ENCODE peak calls at places on chromosome 1, in eight cellular contexts. Y is CD4-positive, alpha-beta T cell; H is upper lobe of right lung; O is M059J; G is uterus; S is iris pigment epithelial cell; J is GM10248; V is sciatic nerve. D is an unnamed sample.

GRCh38 chr1:23718482-23718881 is 24.8 kb upstream of the ELOA start:
- DNase-seq in H (no peak), O (peak; percentile 46), V (no peak), G (no peak), Y (no peak), J (no peak), S (peak; percentile 39), D (peak; percentile 70)

GRCh38 chr1:20250346-20250989 is 40.2 kb upstream of the VWA5B1 start:
- DNase-seq in H (no peak), Y (no peak), J (no peak), S (peak; percentile 61), G (no peak), V (no peak), O (peak; percentile 26), D (no peak)

GRCh38 chr1:179506199-179506598 is 69.5 kb downstream of the NPHS2 start:
- DNase-seq in V (no peak), G (no peak), O (no peak), S (no peak), H (no peak), Y (no peak), J (no peak), D (no peak)

GRCh38 chr1:31681421-31681820 is 22.4 kb downstream of the COL16A1 start:
- DNase-seq in O (no peak), V (no peak), Y (no peak), G (no peak), H (no peak), S (no peak), J (no peak), D (no peak)

GRCh38 chr1:153832293-153832692 is 57.1 kb downstream of the SLC27A3 start:
- DNase-seq in J (no peak), H (no peak), G (no peak), S (no peak), Y (no peak), V (no peak), O (no peak), D (no peak)

GRCh38 chr1:164787834-164788231 is 228.8 kb downstream of the PBX1 start:
- DNase-seq in S (peak; percentile 64), V (no peak), J (no peak), Y (no peak), G (no peak), H (no peak), O (no peak), D (no peak)

GRCh38 chr1:205528446-205528886 is 24.0 kb downstream of the CDK18 start:
- DNase-seq in H (no peak), Y (no peak), S (no peak), J (no peak), G (no peak), O (no peak), V (no peak), D (no peak)

GRCh38 chr1:227544067-227544655 is 19.2 kb upstream of the ZNF678 start:
- DNase-seq in O (no peak), G (no peak), S (no peak), H (no peak), J (no peak), V (no peak), Y (no peak), D (no peak)

GRCh38 chr1:180670681-180671080 is 38.9 kb downstream of the XPR1 start:
- DNase-seq in Y (no peak), S (no peak), H (no peak), G (no peak), V (no peak), J (no peak), O (no peak), D (no peak)

GRCh38 chr1:43803646-43804045 is 96.3 kb downstream of the ST3GAL3 start:
- DNase-seq in H (no peak), G (no peak), J (no peak), O (no peak), V (no peak), S (no peak), Y (no peak), D (peak; percentile 65)

GRCh38 chr1:73722055-73722454 is 475.9 kb downstream of the LRRIQ3 start:
- DNase-seq in O (no peak), Y (no peak), H (no peak), J (no peak), G (no peak), S (no peak), V (no peak), D (no peak)

GRCh38 chr1:155591770-155592169 is 18.2 kb upstream of the MSTO1 start:
- DNase-seq in J (peak; percentile 57), V (no peak), H (no peak), O (peak; percentile 65), S (peak; percentile 53), G (peak; percentile 31), Y (no peak), D (peak; percentile 91)

GRCh38 chr1:203202431-203203245 is 16.1 kb upstream of the CHI3L1 start:
- DNase-seq in O (peak; percentile 69), V (no peak), G (peak; percentile 75), H (peak; percentile 64), Y (no peak), J (no peak), S (peak; percentile 98), D (no peak)

GRCh38 chr1:176206006-176206960 is 803 bp downstream of the COP1 start:
- DNase-seq in H (peak; percentile 80), V (no peak), Y (peak; percentile 47), S (peak; percentile 48), O (peak; percentile 54), J (peak; percentile 46), G (no peak), D (peak; percentile 78)

GRCh38 chr1:154568165-154568815 is 712 bp downstream of the CHRNB2 start:
- DNase-seq in V (no peak), G (no peak), H (no peak), J (no peak), S (no peak), Y (no peak), O (no peak), D (no peak)

GRCh38 chr1:234853906-234854647 is 244.1 kb upstream of the IRF2BP2 start:
- DNase-seq in O (peak; percentile 40), S (no peak), G (no peak), J (no peak), V (no peak), H (no peak), Y (no peak), D (no peak)

GRCh38 chr1:50268049-50268448 is 155.2 kb downstream of the DMRTA2 start:
- DNase-seq in J (no peak), S (no peak), Y (no peak), H (no peak), O (peak; percentile 11), G (no peak), V (no peak), D (peak; percentile 85)

GRCh38 chr1:226723640-226724532 is 15.2 kb downstream of the ITPKB start:
- DNase-seq in Y (no peak), O (peak; percentile 83), V (peak; percentile 75), H (no peak), S (peak; percentile 71), G (peak; percentile 80), J (no peak), D (peak; percentile 76)

GRCh38 chr1:94068831-94069648 is 51.9 kb downstream of the ABCA4 start:
- DNase-seq in V (no peak), H (peak; percentile 75), S (peak; percentile 83), O (peak; percentile 87), G (no peak), Y (no peak), J (no peak), D (no peak)